ENCODE peak calls at places on chromosomes 3 and 15, in five cellular contexts. G is ovary; L is adrenal gland; Z is upper lobe of right lung; C is CD8-positive, alpha-beta memory T cell. B is an unnamed sample.
A peak's percentile ranks its signal among the peaks of the same experiment; 100 is the strongest.

GRCh38 chr3:77248420-77248819 is 208.5 kb downstream of the ROBO2 start:
- DNase-seq in G (no peak), C (no peak), L (no peak), Z (no peak), B (no peak)

GRCh38 chr15:60720493-60721231 is 241.7 kb upstream of the ICE2 start:
- DNase-seq in L (no peak), G (no peak), C (no peak), Z (no peak), B (no peak)

GRCh38 chr3:167110906-167111305 is 269.2 kb downstream of the ZBBX start:
- DNase-seq in C (no peak), L (no peak), Z (no peak), G (no peak), B (no peak)

GRCh38 chr15:38883987-38884386 is 319.4 kb upstream of the RASGRP1 start:
- DNase-seq in C (no peak), L (no peak), Z (no peak), G (no peak), B (peak; percentile 43)

GRCh38 chr3:174153875-174154274 is 705.3 kb upstream of the NAALADL2 start:
- DNase-seq in C (no peak), G (no peak), L (no peak), Z (no peak), B (no peak)

GRCh38 chr3:127915115-127915936 is at the start of gene KBTBD12:
- DNase-seq in G (peak; percentile 33), C (no peak), L (no peak), Z (peak; percentile 82), B (no peak)

GRCh38 chr15:25944386-25944785 is 81.3 kb upstream of the ATP10A start:
- DNase-seq in G (no peak), L (no peak), C (no peak), Z (no peak), B (no peak)

GRCh38 chr3:194489736-194490612 is 3.2 kb upstream of the ATP13A3 start:
- DNase-seq in L (no peak), G (no peak), Z (no peak), C (no peak), B (no peak)

GRCh38 chr3:179541094-179541493 is 21.6 kb upstream of the ACTL6A start:
- DNase-seq in Z (no peak), L (no peak), G (no peak), C (no peak), B (no peak)

GRCh38 chr3:61299343-61299742 is 48.1 kb upstream of the FHIT start:
- DNase-seq in L (no peak), G (no peak), C (no peak), Z (no peak), B (no peak)

DNA sequence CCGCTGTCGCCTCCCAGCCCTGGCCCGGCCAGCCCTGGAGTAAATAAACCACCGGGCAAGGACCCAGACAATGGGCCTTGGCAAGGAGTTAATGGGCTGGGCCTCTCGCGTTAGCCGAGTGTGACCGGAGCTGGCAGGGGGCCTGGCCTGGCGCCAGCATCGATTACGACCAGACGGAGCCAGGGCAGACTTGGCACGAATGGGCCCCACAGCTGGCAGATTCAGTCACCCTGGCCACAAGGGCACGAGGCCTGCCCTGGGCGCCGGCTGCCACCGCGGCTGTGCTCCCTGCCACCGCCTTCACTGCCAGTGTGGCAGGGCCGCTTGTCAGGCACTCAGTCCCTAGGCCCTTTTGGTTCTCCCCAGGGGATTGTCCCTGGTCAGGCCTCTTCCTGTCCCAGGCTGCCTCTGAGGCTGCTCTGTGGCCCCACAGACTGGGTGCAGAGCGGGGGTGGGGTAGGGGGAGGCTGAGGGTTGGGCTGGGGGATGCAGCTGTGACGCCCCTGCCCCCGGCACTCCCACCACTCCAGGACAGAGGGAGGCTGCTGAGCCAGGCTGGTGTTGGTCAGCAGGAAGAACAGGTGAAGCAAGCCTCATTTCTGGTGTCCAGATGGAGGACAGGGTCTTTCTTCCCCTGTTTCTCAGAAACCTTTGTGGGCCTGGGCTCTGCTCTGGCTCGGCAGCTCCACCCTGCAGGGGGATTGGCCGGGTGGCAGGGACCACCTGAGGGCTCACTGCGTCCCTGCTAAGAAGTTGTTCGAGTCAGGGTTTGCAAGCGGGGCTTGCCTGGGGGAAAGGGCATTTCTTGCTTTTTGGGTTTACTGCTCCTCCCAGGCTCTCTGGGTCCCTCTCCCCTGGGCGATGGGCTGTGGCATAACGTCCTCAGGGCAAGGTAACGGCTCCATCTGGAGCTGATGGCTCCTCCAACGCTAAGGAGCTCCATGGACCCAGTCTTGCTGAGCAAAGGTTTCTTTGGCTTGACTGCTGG is 30.5 kb upstream of the SRP14 start:
- DNase-seq in Z (peak; percentile 96), C (no peak), L (peak; percentile 98), G (peak; percentile 86), B (peak; percentile 50)
- H3K4me3 ChIP-seq in Z (no peak overlapping the region), C (no peak overlapping the region), L (no peak overlapping the region), G (no peak overlapping the region), B (no peak overlapping the region)

GRCh38 chr3:15553749-15554148 is 32.2 kb upstream of the COLQ start:
- DNase-seq in L (no peak), C (no peak), G (no peak), Z (no peak), B (no peak)

GRCh38 chr3:15557511-15557946 is 36.0 kb upstream of the COLQ start:
- DNase-seq in G (no peak), C (peak; percentile 27), L (peak; percentile 71), Z (no peak), B (peak; percentile 86)

GRCh38 chr3:15558581-15558980 is 37.1 kb upstream of the COLQ start:
- DNase-seq in G (no peak), L (no peak), Z (no peak), C (no peak), B (no peak)

GRCh38 chr3:15551902-15552301 is 30.4 kb upstream of the COLQ start:
- DNase-seq in L (no peak), C (no peak), G (no peak), Z (no peak), B (no peak)

DNA sequence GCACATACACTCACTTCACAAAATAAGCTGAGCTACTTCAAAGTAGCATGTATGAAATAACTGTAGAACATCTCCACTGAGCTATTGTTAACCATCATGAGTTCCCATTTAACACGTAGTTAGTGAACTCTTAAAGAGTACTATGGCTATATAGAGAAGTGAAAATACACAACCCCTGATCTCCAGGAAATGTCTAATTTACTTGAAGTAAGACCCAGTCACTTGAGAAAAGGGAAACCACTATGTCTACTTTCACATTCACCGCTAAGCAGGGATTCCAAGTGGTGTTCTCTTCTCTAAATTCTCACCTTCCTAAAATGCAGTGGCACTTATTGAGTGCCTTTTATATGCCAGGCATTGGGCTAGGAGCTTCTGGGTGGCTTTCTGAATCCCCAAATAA is 35.0 kb upstream of the COLQ start:
- DNase-seq in L (no peak), Z (no peak), G (no peak), C (no peak), B (no peak)
- H3K4me3 ChIP-seq in L (no peak overlapping the region), Z (no peak overlapping the region), G (no peak overlapping the region), C (no peak overlapping the region), B (no peak overlapping the region)

DNA sequence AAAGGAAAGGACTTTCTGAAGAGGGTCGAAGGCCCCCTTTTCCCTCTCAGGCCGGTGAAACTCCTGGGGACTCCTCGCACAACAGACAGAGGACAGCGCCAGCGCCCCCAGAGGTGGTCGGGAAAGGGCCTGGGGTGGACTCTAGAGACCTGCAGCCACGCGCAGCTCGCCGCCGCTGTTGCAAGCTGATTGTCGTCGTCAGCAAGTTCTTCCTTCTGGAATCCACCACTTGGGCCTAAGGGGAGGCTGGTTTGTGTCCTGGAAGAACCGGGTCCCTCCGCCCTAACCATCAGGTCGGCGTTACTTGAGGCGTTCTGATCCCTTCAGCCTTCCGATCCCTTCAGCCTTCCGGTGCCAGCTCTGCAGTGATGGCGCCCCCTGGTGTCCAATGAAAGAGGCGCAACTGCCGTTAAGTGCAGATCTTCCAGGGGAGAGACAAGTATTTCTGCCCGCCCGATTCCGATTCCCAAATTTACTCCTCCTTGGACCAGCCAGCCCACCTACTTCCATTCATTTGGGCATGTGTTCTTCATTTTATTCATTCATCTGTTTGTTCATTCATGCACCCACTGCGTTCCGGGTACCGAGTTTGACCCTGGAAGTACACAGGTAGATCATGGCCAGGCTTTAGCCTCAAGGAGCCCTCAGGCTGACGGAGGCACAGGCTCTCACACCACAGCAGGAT is 77.2 kb upstream of the SLC6A11 start:
- DNase-seq in L (peak; percentile 81), C (peak; percentile 64), Z (peak; percentile 80), G (peak; percentile 56), B (peak; percentile 77)
- H3K4me3 ChIP-seq in L (no peak overlapping the region), C (no peak overlapping the region), Z (no peak overlapping the region), G (peak overlapping the region; percentile 7), B (no peak overlapping the region)

GRCh38 chr3:125313060-125313635 is 62.0 kb downstream of the ZNF148 start:
- DNase-seq in C (no peak), L (no peak), Z (no peak), G (no peak), B (peak; percentile 43)

GRCh38 chr3:125306620-125307019 is 68.5 kb downstream of the ZNF148 start:
- DNase-seq in L (no peak), G (no peak), C (no peak), Z (no peak), B (no peak)

GRCh38 chr3:125310623-125311076 is 64.5 kb downstream of the ZNF148 start:
- DNase-seq in G (no peak), Z (no peak), C (peak; percentile 24), L (no peak), B (no peak)
- H3K4me3 ChIP-seq in G (no peak overlapping the region), Z (peak overlapping the region; percentile 42), C (peak overlapping the region; percentile 59), L (peak overlapping the region; percentile 47), B (no peak overlapping the region)

B was measured in choroid plexus epithelial cell.